ENCODE peak calls at places on chromosomes 6 and 20, in six cellular contexts. R is CD4-positive, CD25-positive, alpha-beta regulatory T cell; J is adrenal gland; O is psoas muscle; W is mammary epithelial cell; I is prostate gland. A is an unnamed sample.

GRCh38 chr6:37549186-37549957 is 49.7 kb upstream of the CCDC167 start:
- DNase-seq in J (no peak), O (no peak), R (no peak), I (no peak), W (no peak), A (no peak)

GRCh38 chr6:35445691-35446090 is 6.4 kb upstream of the FANCE start:
- DNase-seq in J (no peak), I (no peak), O (no peak), W (no peak), R (no peak), A (no peak)

GRCh38 chr6:26536571-26537159 is 1.5 kb upstream of the HMGN4 start:
- DNase-seq in W (peak), R (peak), J (peak), I (no peak), O (no peak), A (no peak)

GRCh38 chr20:38321959-38322598 is 18.1 kb downstream of the BPI start:
- DNase-seq in O (no peak), J (peak), R (no peak), W (peak), I (peak), A (peak)

GRCh38 chr20:24986436-24987015 is 6.0 kb downstream of the APMAP start:
- DNase-seq in J (peak), O (peak), R (no peak), I (no peak), W (no peak), A (no peak)

GRCh38 chr6:108836061-108836460 is 12.2 kb upstream of the ARMC2 start:
- DNase-seq in O (no peak), W (no peak), I (no peak), J (no peak), R (no peak), A (no peak)

GRCh38 chr6:70166088-70166958 is 136.6 kb downstream of the COL9A1 start:
- DNase-seq in J (peak), W (peak), R (peak), I (peak), O (peak), A (no peak)

GRCh38 chr20:10985536-10985935 is 311.7 kb upstream of the JAG1 start:
- DNase-seq in R (no peak), O (no peak), J (no peak), I (no peak), W (peak), A (no peak)

GRCh38 chr6:134138226-134138975 is 86.0 kb upstream of the SLC2A12 start:
- DNase-seq in R (no peak), O (no peak), I (no peak), W (no peak), J (no peak), A (peak)

GRCh38 chr6:29968130-29968529 is 25.8 kb downstream of the HLA-A start:
- DNase-seq in O (no peak), J (no peak), W (peak), I (no peak), R (no peak), A (no peak)

GRCh38 chr20:7695622-7696021 is 244.6 kb downstream of the HAO1 start:
- DNase-seq in W (peak), I (no peak), J (no peak), R (no peak), O (no peak), A (no peak)

GRCh38 chr6:111238464-111239119 is 151.3 kb downstream of the SLC16A10 start:
- DNase-seq in I (no peak), W (peak), J (no peak), O (no peak), R (no peak), A (no peak)

GRCh38 chr6:4208158-4208557 is 72.8 kb upstream of the ECI2 start:
- DNase-seq in W (no peak), O (no peak), J (no peak), R (no peak), I (no peak), A (no peak)

GRCh38 chr6:166019214-166019613 is 148.4 kb downstream of the TBXT start:
- DNase-seq in O (no peak), W (no peak), I (no peak), J (no peak), R (no peak), A (no peak)

GRCh38 chr6:36067374-36068011 is 39.9 kb downstream of the MAPK14 start:
- DNase-seq in J (no peak), R (no peak), I (no peak), W (peak), O (no peak), A (no peak)

GRCh38 chr6:42007286-42007685 is 43.0 kb upstream of the TAF8 start:
- DNase-seq in W (no peak), I (no peak), J (peak), R (no peak), O (no peak), A (no peak)

GRCh38 chr6:43478008-43478372 is 620 bp downstream of the TJAP1 start:
- DNase-seq in R (peak), W (no peak), J (no peak), O (no peak), I (no peak), A (no peak)

GRCh38 chr6:146879406-146880117 is 280.8 kb downstream of the ADGB start:
- DNase-seq in W (no peak), J (no peak), R (no peak), O (no peak), I (no peak), A (no peak)

GRCh38 chr20:2752631-2753455 is 47.6 kb downstream of the CPXM1 start:
- DNase-seq in R (peak), J (no peak), W (no peak), O (no peak), I (no peak), A (no peak)
- H3K4me3 ChIP-seq in R (peak), J (peak), W (peak), O (peak), I (peak), A (peak)

GRCh38 chr20:43682446-43682845 is 15.5 kb downstream of the MYBL2 start:
- DNase-seq in R (no peak), J (no peak), W (no peak), O (no peak), I (no peak), A (no peak)
- H3K4me3 ChIP-seq in R (no peak), J (no peak), W (no peak), O (no peak), I (no peak), A (no peak)

GRCh38 chr20:57736738-57737347 is 27.0 kb upstream of the PMEPA1 start:
- DNase-seq in W (no peak), I (no peak), J (no peak), O (peak), R (no peak), A (no peak)

GRCh38 chr20:57738053-57738452 is 28.2 kb upstream of the PMEPA1 start:
- DNase-seq in J (no peak), W (no peak), I (no peak), O (no peak), R (no peak), A (no peak)

GRCh38 chr20:57734754-57735153 is 24.9 kb upstream of the PMEPA1 start:
- DNase-seq in R (no peak), I (no peak), W (no peak), J (no peak), O (peak), A (no peak)

GRCh38 chr20:57737349-57737748 is 27.5 kb upstream of the PMEPA1 start:
- DNase-seq in R (no peak), W (no peak), I (no peak), J (no peak), O (no peak), A (no peak)

GRCh38 chr20:57735831-57736737 is 26.3 kb upstream of the PMEPA1 start:
- DNase-seq in O (peak), J (no peak), W (no peak), R (no peak), I (no peak), A (no peak)
- H3K4me3 ChIP-seq in O (peak), J (no peak), W (no peak), R (no peak), I (no peak), A (no peak)

GRCh38 chr6:47934023-47934422 is 152.2 kb downstream of the OPN5 start:
- DNase-seq in O (no peak), R (no peak), J (no peak), I (no peak), W (no peak), A (no peak)
- H3K4me3 ChIP-seq in O (no peak), R (no peak), J (no peak), I (no peak), W (no peak), A (no peak)

GRCh38 chr20:53660078-53660909 is 66.7 kb upstream of the ZNF217 start:
- DNase-seq in R (peak), O (peak), W (no peak), J (no peak), I (no peak), A (no peak)

GRCh38 chr20:53662595-53662994 is 69.0 kb upstream of the ZNF217 start:
- DNase-seq in R (no peak), O (no peak), J (no peak), I (no peak), W (no peak), A (no peak)

GRCh38 chr20:53658973-53659372 is 65.3 kb upstream of the ZNF217 start:
- DNase-seq in O (no peak), W (no peak), I (no peak), J (no peak), R (no peak), A (no peak)

GRCh38 chr20:53658327-53658726 is 64.7 kb upstream of the ZNF217 start:
- DNase-seq in R (no peak), I (no peak), J (no peak), W (no peak), O (no peak), A (no peak)

GRCh38 chr20:53660947-53661381 is 67.3 kb upstream of the ZNF217 start:
- DNase-seq in R (no peak), I (no peak), O (no peak), W (no peak), J (no peak), A (no peak)
- H3K4me3 ChIP-seq in R (peak), I (no peak), O (no peak), W (no peak), J (no peak), A (no peak)

GRCh38 chr20:23361651-23362391 is at the start of gene GZF1:
- DNase-seq in J (peak), W (peak), O (peak), R (peak), I (peak), A (peak)

GRCh38 chr20:23361108-23361650 is 803 bp upstream of the GZF1 start:
- DNase-seq in R (no peak), W (no peak), J (peak), I (no peak), O (no peak), A (no peak)

GRCh38 chr20:23357767-23358562 is 4.0 kb upstream of the GZF1 start:
- DNase-seq in I (peak), J (peak), W (peak), R (peak), O (peak), A (peak)

GRCh38 chr20:23358563-23358906 is 3.4 kb upstream of the GZF1 start:
- DNase-seq in J (no peak), I (no peak), R (no peak), W (no peak), O (no peak), A (no peak)

GRCh38 chr20:23358923-23359572 is 2.9 kb upstream of the GZF1 start:
- DNase-seq in J (no peak), I (no peak), W (no peak), R (no peak), O (no peak), A (no peak)
- H3K4me3 ChIP-seq in J (peak), I (peak), W (no peak), R (no peak), O (no peak), A (no peak)

DNA sequence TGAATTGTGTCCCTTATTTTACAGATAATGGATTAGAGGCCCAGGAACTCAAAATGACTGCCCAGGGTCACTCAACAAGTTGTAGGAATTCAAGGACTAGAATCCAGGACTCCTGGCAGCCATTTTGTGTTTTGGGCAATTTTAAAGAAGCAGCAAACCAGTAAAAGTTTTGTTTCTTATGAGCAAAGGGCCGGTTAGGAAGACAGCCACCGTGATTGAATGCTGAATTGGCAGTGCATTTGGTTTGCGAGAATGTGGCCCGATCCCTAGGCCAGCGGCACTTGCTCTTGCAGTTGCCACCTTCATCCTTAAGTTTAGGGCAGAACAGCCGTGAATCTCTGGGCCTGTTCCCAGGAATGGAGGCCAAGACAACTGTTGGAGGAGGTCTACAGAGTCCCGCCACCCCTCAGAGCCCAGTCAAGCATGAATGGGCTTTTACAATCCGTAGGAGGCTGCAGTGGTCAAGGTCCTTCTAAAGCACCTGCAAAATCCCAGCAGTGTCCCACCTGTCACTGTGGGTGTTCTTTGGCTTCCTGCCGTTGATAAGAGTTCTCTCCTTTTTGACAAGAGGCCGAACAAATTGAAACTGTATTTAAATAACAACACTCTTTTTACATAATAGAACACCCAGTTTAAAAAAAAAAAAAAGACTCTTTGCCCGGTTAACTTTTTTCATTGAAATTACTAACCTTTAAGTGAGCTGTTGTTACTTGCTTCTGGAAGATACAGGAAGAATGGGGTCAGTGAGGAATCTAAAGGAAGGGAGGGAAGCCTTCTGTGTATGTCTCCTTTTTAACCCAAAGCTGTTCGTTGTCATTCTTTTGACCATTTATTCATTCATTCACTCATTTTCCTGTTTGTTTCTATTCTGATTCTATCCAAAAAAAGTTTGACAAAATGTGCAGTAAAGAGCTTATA is 68.7 kb downstream of the PHACTR2 start:
- DNase-seq in I (no peak), J (no peak), W (no peak), O (no peak), R (no peak), A (no peak)
- H3K4me3 ChIP-seq in I (peak), J (no peak), W (no peak), O (peak), R (no peak), A (no peak)

DNA sequence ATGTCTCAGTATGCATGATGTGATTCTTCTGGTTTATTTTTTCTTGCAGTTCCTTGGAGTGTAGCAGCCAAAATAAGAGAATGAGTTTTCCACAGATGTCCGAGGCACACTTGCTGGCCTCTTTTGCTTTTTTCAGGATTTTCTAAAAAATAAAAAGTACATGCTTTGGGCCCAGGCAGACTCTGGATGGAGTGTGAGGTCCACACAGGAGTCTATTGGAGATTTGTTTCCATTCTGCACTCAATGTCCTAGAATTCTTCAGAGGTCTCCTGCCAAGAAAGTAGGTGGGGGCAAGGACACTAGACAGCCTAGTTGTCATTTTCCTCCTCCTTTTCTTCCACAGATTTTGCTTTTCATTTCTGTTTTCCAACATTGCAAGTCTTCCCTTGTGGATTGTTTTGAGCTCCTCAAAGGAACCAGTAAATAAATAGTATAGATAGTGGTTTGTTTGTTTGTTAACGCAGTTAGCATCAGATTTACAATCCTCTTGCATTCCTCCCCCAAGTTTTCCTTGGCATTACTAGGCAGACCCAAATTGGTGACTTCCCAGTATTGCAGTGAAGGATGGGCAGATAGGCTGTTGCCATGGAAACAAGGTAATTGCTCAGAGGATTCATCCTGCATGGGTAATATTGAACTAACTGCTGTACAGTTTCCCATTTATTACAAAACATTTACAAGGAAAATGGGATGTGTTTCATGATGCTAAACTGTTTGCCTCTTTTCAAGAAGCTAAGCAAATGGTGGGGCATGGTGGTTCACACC is 477.4 kb downstream of the EPM2A start:
- DNase-seq in W (no peak), J (no peak), R (no peak), O (no peak), I (no peak), A (no peak)
- H3K4me3 ChIP-seq in W (no peak), J (no peak), R (no peak), O (no peak), I (no peak), A (no peak)

GRCh38 chr6:16168858-16169257 is 40.0 kb downstream of the MYLIP start:
- DNase-seq in J (no peak), O (no peak), R (no peak), W (no peak), I (no peak), A (peak)

GRCh38 chr6:16167219-16167618 is 38.3 kb downstream of the MYLIP start:
- DNase-seq in R (no peak), W (no peak), I (no peak), O (no peak), J (no peak), A (no peak)

GRCh38 chr6:16163535-16164300 is 34.8 kb downstream of the MYLIP start:
- DNase-seq in I (no peak), J (peak), W (no peak), O (no peak), R (no peak), A (no peak)

GRCh38 chr6:16165641-16166040 is 36.8 kb downstream of the MYLIP start:
- DNase-seq in J (no peak), I (no peak), O (no peak), R (no peak), W (no peak), A (no peak)

GRCh38 chr6:16168121-16168520 is 39.2 kb downstream of the MYLIP start:
- DNase-seq in R (no peak), O (no peak), J (no peak), W (no peak), I (no peak), A (no peak)
- H3K4me3 ChIP-seq in R (no peak), O (no peak), J (no peak), W (no peak), I (no peak), A (no peak)

DNA sequence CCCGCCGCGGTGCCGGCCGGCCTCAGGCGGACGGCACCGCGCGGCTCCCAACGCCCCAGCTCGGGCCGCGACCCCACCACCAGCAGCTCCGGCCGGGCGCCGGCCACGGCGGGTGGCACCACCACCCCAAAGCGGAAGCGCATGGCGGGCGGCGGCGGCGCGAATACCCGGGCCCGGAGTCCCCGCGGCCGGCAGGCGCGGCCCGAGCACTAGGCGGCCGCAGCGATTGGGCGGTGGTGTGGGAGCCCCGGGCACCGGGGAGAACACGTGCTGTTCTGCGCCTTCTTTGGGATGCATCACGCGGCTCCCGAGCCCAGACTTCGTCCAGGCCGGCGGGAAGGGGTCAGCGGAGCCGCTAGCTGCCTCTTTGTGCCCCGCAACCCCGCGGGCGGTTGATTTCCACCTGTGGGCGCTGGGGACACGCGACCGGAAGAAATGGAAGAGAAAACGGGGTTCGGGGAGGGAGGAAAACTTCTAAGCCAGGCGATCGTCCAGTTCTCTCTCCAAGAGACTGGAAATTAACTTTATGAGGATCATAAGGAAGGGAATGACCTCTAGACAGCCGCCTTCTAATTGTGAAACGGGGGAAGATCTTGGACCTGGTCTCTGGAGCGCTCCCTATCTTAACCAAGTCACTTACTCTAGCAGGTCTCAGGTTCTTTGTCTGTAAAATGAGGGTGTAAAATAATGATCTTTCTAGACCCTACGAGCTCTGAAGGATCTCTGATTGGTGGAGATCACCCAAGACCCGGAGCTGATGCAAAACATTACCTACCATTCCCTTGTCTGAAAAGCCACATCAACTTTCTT is at the start of gene EPM2A:
- DNase-seq in W (peak), R (peak), O (peak), J (peak), I (peak), A (peak)
- H3K4me3 ChIP-seq in W (peak), R (peak), O (peak), J (peak), I (peak), A (peak)

A was measured in skeletal muscle cell.